ENCODE peak calls at places on chromosome 9, in six cellular contexts. One of them, this sample, is unnamed.

GRCh38 chr9:98049668-98050067 is 6.9 kb upstream of the NANS start:
- DNase-seq in endodermal cell: no peak
- DNase-seq in NCI-H226: no peak
- DNase-seq in substantia nigra: no peak
- DNase-seq in effector memory CD4-positive, alpha-beta T cell: no peak
- DNase-seq in neuronal stem cell: no peak
- DNase-seq in this sample: no peak

GRCh38 chr9:16710888-16711287 is 159.6 kb downstream of the BNC2 start:
- DNase-seq in substantia nigra: no peak
- DNase-seq in effector memory CD4-positive, alpha-beta T cell: no peak
- DNase-seq in neuronal stem cell: no peak
- DNase-seq in endodermal cell: peak; percentile 61
- DNase-seq in NCI-H226: no peak
- DNase-seq in this sample: no peak

GRCh38 chr9:95724253-95724991 is 151.1 kb upstream of the ERCC6L2 start:
- DNase-seq in neuronal stem cell: no peak
- DNase-seq in NCI-H226: no peak
- DNase-seq in endodermal cell: no peak
- DNase-seq in effector memory CD4-positive, alpha-beta T cell: peak; percentile 53
- DNase-seq in substantia nigra: no peak
- DNase-seq in this sample: peak; percentile 45

GRCh38 chr9:91844170-91844569 is 105.9 kb downstream of the ROR2 start:
- DNase-seq in endodermal cell: peak; percentile 50
- DNase-seq in NCI-H226: no peak
- DNase-seq in substantia nigra: peak; percentile 15
- DNase-seq in neuronal stem cell: no peak
- DNase-seq in effector memory CD4-positive, alpha-beta T cell: no peak
- DNase-seq in this sample: no peak

GRCh38 chr9:27365977-27366376 is 69.0 kb upstream of the EQTN start:
- DNase-seq in NCI-H226: no peak
- DNase-seq in effector memory CD4-positive, alpha-beta T cell: no peak
- DNase-seq in neuronal stem cell: no peak
- DNase-seq in substantia nigra: no peak
- DNase-seq in endodermal cell: no peak
- DNase-seq in this sample: no peak

GRCh38 chr9:9387511-9388115 is 1225.2 kb downstream of the PTPRD start:
- DNase-seq in effector memory CD4-positive, alpha-beta T cell: no peak
- DNase-seq in endodermal cell: peak; percentile 45
- DNase-seq in neuronal stem cell: no peak
- DNase-seq in NCI-H226: no peak
- DNase-seq in substantia nigra: no peak
- DNase-seq in this sample: no peak

GRCh38 chr9:112334319-112334828 is 955 bp upstream of the PTBP3 start:
- DNase-seq in effector memory CD4-positive, alpha-beta T cell: no peak
- DNase-seq in endodermal cell: peak; percentile 59
- DNase-seq in neuronal stem cell: no peak
- DNase-seq in NCI-H226: no peak
- DNase-seq in substantia nigra: peak; percentile 2
- DNase-seq in this sample: peak; percentile 37

GRCh38 chr9:83423815-83424707 is 114.1 kb downstream of the FRMD3 start:
- DNase-seq in substantia nigra: no peak
- DNase-seq in NCI-H226: no peak
- DNase-seq in endodermal cell: no peak
- DNase-seq in neuronal stem cell: no peak
- DNase-seq in effector memory CD4-positive, alpha-beta T cell: no peak
- DNase-seq in this sample: no peak

GRCh38 chr9:136372561-136373299 is 739 bp downstream of the CARD9 start:
- DNase-seq in NCI-H226: peak; percentile 52
- DNase-seq in endodermal cell: peak; percentile 71
- DNase-seq in substantia nigra: peak; percentile 25
- DNase-seq in neuronal stem cell: no peak
- DNase-seq in effector memory CD4-positive, alpha-beta T cell: no peak
- DNase-seq in this sample: no peak

GRCh38 chr9:134653259-134654009 is 11.8 kb downstream of the COL5A1 start:
- DNase-seq in effector memory CD4-positive, alpha-beta T cell: no peak
- DNase-seq in NCI-H226: no peak
- DNase-seq in endodermal cell: no peak
- DNase-seq in neuronal stem cell: no peak
- DNase-seq in substantia nigra: no peak
- DNase-seq in this sample: no peak

GRCh38 chr9:72843525-72844439 is 109.1 kb downstream of the ALDH1A1 start:
- DNase-seq in effector memory CD4-positive, alpha-beta T cell: no peak
- DNase-seq in neuronal stem cell: no peak
- DNase-seq in substantia nigra: no peak
- DNase-seq in NCI-H226: no peak
- DNase-seq in endodermal cell: peak; percentile 84
- DNase-seq in this sample: no peak

GRCh38 chr9:16217933-16218830 is 652.3 kb downstream of the BNC2 start:
- DNase-seq in effector memory CD4-positive, alpha-beta T cell: no peak
- DNase-seq in substantia nigra: no peak
- DNase-seq in NCI-H226: peak; percentile 89
- DNase-seq in neuronal stem cell: no peak
- DNase-seq in endodermal cell: no peak
- DNase-seq in this sample: no peak

GRCh38 chr9:87601175-87601574 is 103.5 kb downstream of the DAPK1 start:
- DNase-seq in substantia nigra: no peak
- DNase-seq in effector memory CD4-positive, alpha-beta T cell: no peak
- DNase-seq in endodermal cell: peak; percentile 67
- DNase-seq in neuronal stem cell: no peak
- DNase-seq in NCI-H226: no peak
- DNase-seq in this sample: no peak

GRCh38 chr9:27344776-27345175 is 47.8 kb upstream of the EQTN start:
- DNase-seq in effector memory CD4-positive, alpha-beta T cell: no peak
- DNase-seq in NCI-H226: no peak
- DNase-seq in neuronal stem cell: no peak
- DNase-seq in endodermal cell: no peak
- DNase-seq in substantia nigra: peak; percentile 77
- DNase-seq in this sample: no peak

GRCh38 chr9:93669116-93669957 is 93.0 kb downstream of the PHF2 start:
- DNase-seq in neuronal stem cell: no peak
- DNase-seq in NCI-H226: no peak
- DNase-seq in endodermal cell: peak; percentile 30
- DNase-seq in effector memory CD4-positive, alpha-beta T cell: no peak
- DNase-seq in substantia nigra: no peak
- DNase-seq in this sample: peak; percentile 1

GRCh38 chr9:98568234-98568922 is 140.4 kb downstream of the GABBR2 start:
- DNase-seq in NCI-H226: no peak
- DNase-seq in effector memory CD4-positive, alpha-beta T cell: no peak
- DNase-seq in neuronal stem cell: no peak
- DNase-seq in substantia nigra: no peak
- DNase-seq in endodermal cell: no peak
- DNase-seq in this sample: no peak

GRCh38 chr9:36970007-36970888 is 63.8 kb downstream of the PAX5 start:
- DNase-seq in endodermal cell: peak; percentile 53
- DNase-seq in NCI-H226: no peak
- DNase-seq in substantia nigra: no peak
- DNase-seq in neuronal stem cell: no peak
- DNase-seq in effector memory CD4-positive, alpha-beta T cell: no peak
- DNase-seq in this sample: no peak

GRCh38 chr9:21443849-21444625 is 3.8 kb downstream of the IFNA1 start:
- DNase-seq in effector memory CD4-positive, alpha-beta T cell: no peak
- DNase-seq in neuronal stem cell: no peak
- DNase-seq in endodermal cell: no peak
- DNase-seq in NCI-H226: no peak
- DNase-seq in substantia nigra: no peak
- DNase-seq in this sample: no peak

GRCh38 chr9:16501726-16502125 is 368.7 kb downstream of the BNC2 start:
- DNase-seq in endodermal cell: no peak
- DNase-seq in NCI-H226: peak; percentile 37
- DNase-seq in substantia nigra: no peak
- DNase-seq in effector memory CD4-positive, alpha-beta T cell: no peak
- DNase-seq in neuronal stem cell: no peak
- DNase-seq in this sample: no peak

GRCh38 chr9:86801246-86801645 is 146.1 kb downstream of the GAS1 start:
- DNase-seq in NCI-H226: no peak
- DNase-seq in effector memory CD4-positive, alpha-beta T cell: no peak
- DNase-seq in endodermal cell: no peak
- DNase-seq in neuronal stem cell: no peak
- DNase-seq in substantia nigra: no peak
- DNase-seq in this sample: no peak

GRCh38 chr9:34992376-34992951 is 2.9 kb downstream of the DNAJB5 start:
- DNase-seq in effector memory CD4-positive, alpha-beta T cell: no peak
- DNase-seq in NCI-H226: no peak
- DNase-seq in endodermal cell: peak; percentile 72
- DNase-seq in substantia nigra: no peak
- DNase-seq in neuronal stem cell: no peak
- DNase-seq in this sample: peak; percentile 24